ENCODE peak calls at places on chromosome 5, in seven cellular contexts. One of them, this sample, is unnamed.
A peak's percentile ranks its signal among the peaks of the same experiment; 100 is the strongest.

GRCh38 chr5:149917073-149917676 is 27.4 kb downstream of the PDE6A start:
- DNase-seq in psoas muscle: no peak
- DNase-seq in tibial artery: no peak
- DNase-seq in IMR-90: peak; percentile 11
- DNase-seq in substantia nigra: no peak
- DNase-seq in fibroblast of lung: no peak
- DNase-seq in PC-9: peak; percentile 69
- DNase-seq in this sample: no peak

GRCh38 chr5:39639618-39640078 is 214.9 kb upstream of the DAB2 start:
- DNase-seq in tibial artery: no peak
- DNase-seq in fibroblast of lung: peak; percentile 14
- DNase-seq in IMR-90: peak; percentile 19
- DNase-seq in substantia nigra: no peak
- DNase-seq in psoas muscle: no peak
- DNase-seq in PC-9: peak; percentile 42
- DNase-seq in this sample: no peak

GRCh38 chr5:129945031-129945430 is 40.8 kb downstream of the CHSY3 start:
- DNase-seq in PC-9: no peak
- DNase-seq in substantia nigra: no peak
- DNase-seq in fibroblast of lung: peak; percentile 49
- DNase-seq in psoas muscle: no peak
- DNase-seq in tibial artery: no peak
- DNase-seq in IMR-90: no peak
- DNase-seq in this sample: no peak

GRCh38 chr5:153781325-153781724 is 257.4 kb downstream of the FAM114A2 start:
- DNase-seq in IMR-90: no peak
- DNase-seq in fibroblast of lung: no peak
- DNase-seq in substantia nigra: no peak
- DNase-seq in tibial artery: no peak
- DNase-seq in PC-9: no peak
- DNase-seq in psoas muscle: no peak
- DNase-seq in this sample: no peak

GRCh38 chr5:136729901-136730355 is 364.6 kb upstream of the TRPC7 start:
- DNase-seq in fibroblast of lung: no peak
- DNase-seq in PC-9: peak; percentile 97
- DNase-seq in psoas muscle: no peak
- DNase-seq in substantia nigra: no peak
- DNase-seq in tibial artery: no peak
- DNase-seq in IMR-90: peak; percentile 72
- DNase-seq in this sample: no peak

GRCh38 chr5:1744393-1745189 is 55.0 kb downstream of the MRPL36 start:
- DNase-seq in IMR-90: no peak
- DNase-seq in psoas muscle: no peak
- DNase-seq in substantia nigra: no peak
- DNase-seq in PC-9: no peak
- DNase-seq in tibial artery: peak; percentile 12
- DNase-seq in fibroblast of lung: no peak
- DNase-seq in this sample: no peak

GRCh38 chr5:33105521-33105941 is 335.2 kb upstream of the TARS1 start:
- DNase-seq in IMR-90: peak; percentile 82
- DNase-seq in tibial artery: no peak
- DNase-seq in substantia nigra: no peak
- DNase-seq in fibroblast of lung: peak; percentile 57
- DNase-seq in psoas muscle: no peak
- DNase-seq in PC-9: no peak
- DNase-seq in this sample: no peak

GRCh38 chr5:11050596-11051304 is 289.7 kb upstream of the DAP start:
- DNase-seq in tibial artery: no peak
- DNase-seq in IMR-90: peak; percentile 2
- DNase-seq in fibroblast of lung: no peak
- DNase-seq in psoas muscle: no peak
- DNase-seq in PC-9: peak; percentile 33
- DNase-seq in substantia nigra: no peak
- DNase-seq in this sample: no peak

GRCh38 chr5:120934003-120934402 is 469.9 kb downstream of the PRR16 start:
- DNase-seq in IMR-90: no peak
- DNase-seq in tibial artery: no peak
- DNase-seq in psoas muscle: no peak
- DNase-seq in substantia nigra: no peak
- DNase-seq in fibroblast of lung: no peak
- DNase-seq in PC-9: no peak
- DNase-seq in this sample: no peak

GRCh38 chr5:9058161-9058560 is 487.7 kb downstream of the SEMA5A start:
- DNase-seq in PC-9: no peak
- DNase-seq in psoas muscle: no peak
- DNase-seq in substantia nigra: no peak
- DNase-seq in IMR-90: peak; percentile 56
- DNase-seq in tibial artery: no peak
- DNase-seq in fibroblast of lung: no peak
- DNase-seq in this sample: no peak

GRCh38 chr5:116841734-116842133 is 267.1 kb upstream of the SEMA6A start:
- DNase-seq in substantia nigra: no peak
- DNase-seq in PC-9: no peak
- DNase-seq in IMR-90: no peak
- DNase-seq in tibial artery: no peak
- DNase-seq in fibroblast of lung: no peak
- DNase-seq in psoas muscle: no peak
- DNase-seq in this sample: no peak

GRCh38 chr5:59390074-59390659 is 503.4 kb downstream of the PDE4D start:
- DNase-seq in substantia nigra: no peak
- DNase-seq in IMR-90: peak; percentile 20
- DNase-seq in tibial artery: no peak
- DNase-seq in fibroblast of lung: peak; percentile 57
- DNase-seq in psoas muscle: no peak
- DNase-seq in PC-9: no peak
- DNase-seq in this sample: no peak

GRCh38 chr5:10682429-10682746 is 78.6 kb downstream of the DAP start:
- DNase-seq in fibroblast of lung: no peak
- DNase-seq in tibial artery: no peak
- DNase-seq in psoas muscle: no peak
- DNase-seq in IMR-90: no peak
- DNase-seq in PC-9: no peak
- DNase-seq in substantia nigra: no peak
- DNase-seq in this sample: no peak

GRCh38 chr5:180328296-180329137 is 24.6 kb downstream of the GFPT2 start:
- DNase-seq in substantia nigra: peak; percentile 61
- DNase-seq in psoas muscle: peak; percentile 82
- DNase-seq in PC-9: peak; percentile 55
- DNase-seq in fibroblast of lung: peak; percentile 69
- DNase-seq in tibial artery: peak; percentile 84
- DNase-seq in IMR-90: peak; percentile 60
- DNase-seq in this sample: no peak

GRCh38 chr5:73435640-73436534 is 12.7 kb downstream of the FOXD1 start:
- DNase-seq in substantia nigra: no peak
- DNase-seq in psoas muscle: no peak
- DNase-seq in tibial artery: no peak
- DNase-seq in IMR-90: no peak
- DNase-seq in PC-9: no peak
- DNase-seq in fibroblast of lung: peak; percentile 41
- DNase-seq in this sample: no peak

GRCh38 chr5:56148453-56148971 is 84.6 kb downstream of the ANKRD55 start:
- DNase-seq in substantia nigra: no peak
- DNase-seq in fibroblast of lung: no peak
- DNase-seq in PC-9: no peak
- DNase-seq in tibial artery: no peak
- DNase-seq in IMR-90: no peak
- DNase-seq in psoas muscle: no peak
- DNase-seq in this sample: no peak

GRCh38 chr5:173657745-173658422 is 41.4 kb upstream of the BOD1 start:
- DNase-seq in IMR-90: no peak
- DNase-seq in tibial artery: no peak
- DNase-seq in psoas muscle: no peak
- DNase-seq in substantia nigra: no peak
- DNase-seq in fibroblast of lung: no peak
- DNase-seq in PC-9: no peak
- DNase-seq in this sample: no peak
- H3K27ac ChIP-seq in IMR-90: no peak overlapping the region
- H3K27ac ChIP-seq in tibial artery: no peak overlapping the region
- H3K27ac ChIP-seq in psoas muscle: peak overlapping the region; percentile 28
- H3K27ac ChIP-seq in substantia nigra: no peak overlapping the region
- H3K27ac ChIP-seq in fibroblast of lung: no peak overlapping the region
- H3K27ac ChIP-seq in PC-9: no peak overlapping the region
- H3K27ac ChIP-seq in this sample: no peak overlapping the region

GRCh38 chr5:139689631-139690384 is 41.7 kb downstream of the CXXC5 start:
- DNase-seq in tibial artery: no peak
- DNase-seq in fibroblast of lung: peak; percentile 58
- DNase-seq in psoas muscle: no peak
- DNase-seq in IMR-90: no peak
- DNase-seq in PC-9: peak; percentile 57
- DNase-seq in substantia nigra: no peak
- DNase-seq in this sample: no peak

GRCh38 chr5:139688712-139689413 is 40.7 kb downstream of the CXXC5 start:
- DNase-seq in IMR-90: no peak
- DNase-seq in fibroblast of lung: no peak
- DNase-seq in substantia nigra: no peak
- DNase-seq in tibial artery: no peak
- DNase-seq in psoas muscle: no peak
- DNase-seq in PC-9: no peak
- DNase-seq in this sample: no peak

GRCh38 chr5:139692148-139692547 is 44.0 kb downstream of the CXXC5 start:
- DNase-seq in substantia nigra: no peak
- DNase-seq in IMR-90: no peak
- DNase-seq in tibial artery: no peak
- DNase-seq in PC-9: no peak
- DNase-seq in psoas muscle: no peak
- DNase-seq in fibroblast of lung: no peak
- DNase-seq in this sample: no peak

GRCh38 chr5:139691275-139691629 is 43.1 kb downstream of the CXXC5 start:
- DNase-seq in PC-9: no peak
- DNase-seq in psoas muscle: no peak
- DNase-seq in fibroblast of lung: no peak
- DNase-seq in IMR-90: no peak
- DNase-seq in tibial artery: no peak
- DNase-seq in substantia nigra: no peak
- DNase-seq in this sample: no peak

DNA sequence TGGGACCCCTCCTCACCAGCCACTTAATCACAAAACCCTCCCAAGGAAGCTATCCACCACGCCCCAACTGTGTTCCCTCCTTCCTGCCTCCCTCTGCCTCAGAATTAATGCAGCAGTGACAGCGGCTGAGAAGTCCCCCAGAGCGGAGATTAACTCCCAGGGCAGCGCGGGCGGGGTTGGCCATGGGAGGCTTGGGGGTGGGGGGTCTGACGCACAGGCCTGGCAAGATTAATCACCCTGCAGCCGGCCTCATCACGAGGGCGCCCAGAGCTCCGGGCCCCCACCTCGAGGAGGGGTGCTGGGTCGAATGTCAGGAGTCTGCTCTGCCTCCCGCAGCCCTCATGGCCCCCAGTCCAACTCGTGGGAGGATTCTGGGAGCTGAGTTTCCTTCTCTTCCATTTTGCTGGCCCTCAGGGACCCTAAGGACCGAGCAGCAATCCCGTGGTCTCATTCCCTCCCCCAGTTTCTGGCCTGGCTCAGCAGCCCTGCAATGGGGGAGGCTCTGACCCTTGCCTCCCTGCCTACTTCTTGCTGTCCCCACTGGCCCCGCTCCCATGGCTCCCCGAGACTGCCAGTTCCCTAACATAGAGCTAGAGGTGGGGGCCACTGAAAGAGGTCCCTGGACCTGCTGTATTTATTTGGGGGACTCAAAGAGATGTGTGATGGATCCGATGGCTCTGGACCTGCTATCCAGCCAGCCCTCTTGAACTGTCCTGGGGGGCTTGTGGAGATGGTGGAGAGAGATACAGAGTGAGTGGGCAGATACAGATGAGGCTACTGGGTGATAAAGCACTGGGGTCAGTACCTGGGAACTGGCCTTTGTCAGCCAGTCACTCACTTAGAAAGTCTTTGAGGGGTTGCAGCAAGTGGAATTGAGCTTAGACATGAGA is 42.5 kb downstream of the CXXC5 start:
- DNase-seq in substantia nigra: peak; percentile 51
- DNase-seq in fibroblast of lung: peak; percentile 47
- DNase-seq in PC-9: no peak
- DNase-seq in psoas muscle: no peak
- DNase-seq in IMR-90: peak; percentile 61
- DNase-seq in tibial artery: no peak
- DNase-seq in this sample: no peak
- H3K27ac ChIP-seq in substantia nigra: peak overlapping the region; percentile 100
- H3K27ac ChIP-seq in fibroblast of lung: no peak overlapping the region
- H3K27ac ChIP-seq in PC-9: no peak overlapping the region
- H3K27ac ChIP-seq in psoas muscle: peak overlapping the region; percentile 16
- H3K27ac ChIP-seq in IMR-90: peak overlapping the region; percentile 26
- H3K27ac ChIP-seq in tibial artery: peak overlapping the region; percentile 26
- H3K27ac ChIP-seq in this sample: peak overlapping the region; percentile 64

GRCh38 chr5:134006119-134006514 is 1.3 kb upstream of the VDAC1 start:
- DNase-seq in PC-9: no peak
- DNase-seq in tibial artery: no peak
- DNase-seq in substantia nigra: no peak
- DNase-seq in fibroblast of lung: no peak
- DNase-seq in IMR-90: no peak
- DNase-seq in psoas muscle: no peak
- DNase-seq in this sample: no peak
- H3K27ac ChIP-seq in PC-9: peak overlapping the region; percentile 69
- H3K27ac ChIP-seq in tibial artery: peak overlapping the region; percentile 97
- H3K27ac ChIP-seq in substantia nigra: peak overlapping the region; percentile 95
- H3K27ac ChIP-seq in fibroblast of lung: peak overlapping the region; percentile 96
- H3K27ac ChIP-seq in IMR-90: peak overlapping the region; percentile 98
- H3K27ac ChIP-seq in psoas muscle: peak overlapping the region; percentile 99
- H3K27ac ChIP-seq in this sample: no peak overlapping the region

DNA sequence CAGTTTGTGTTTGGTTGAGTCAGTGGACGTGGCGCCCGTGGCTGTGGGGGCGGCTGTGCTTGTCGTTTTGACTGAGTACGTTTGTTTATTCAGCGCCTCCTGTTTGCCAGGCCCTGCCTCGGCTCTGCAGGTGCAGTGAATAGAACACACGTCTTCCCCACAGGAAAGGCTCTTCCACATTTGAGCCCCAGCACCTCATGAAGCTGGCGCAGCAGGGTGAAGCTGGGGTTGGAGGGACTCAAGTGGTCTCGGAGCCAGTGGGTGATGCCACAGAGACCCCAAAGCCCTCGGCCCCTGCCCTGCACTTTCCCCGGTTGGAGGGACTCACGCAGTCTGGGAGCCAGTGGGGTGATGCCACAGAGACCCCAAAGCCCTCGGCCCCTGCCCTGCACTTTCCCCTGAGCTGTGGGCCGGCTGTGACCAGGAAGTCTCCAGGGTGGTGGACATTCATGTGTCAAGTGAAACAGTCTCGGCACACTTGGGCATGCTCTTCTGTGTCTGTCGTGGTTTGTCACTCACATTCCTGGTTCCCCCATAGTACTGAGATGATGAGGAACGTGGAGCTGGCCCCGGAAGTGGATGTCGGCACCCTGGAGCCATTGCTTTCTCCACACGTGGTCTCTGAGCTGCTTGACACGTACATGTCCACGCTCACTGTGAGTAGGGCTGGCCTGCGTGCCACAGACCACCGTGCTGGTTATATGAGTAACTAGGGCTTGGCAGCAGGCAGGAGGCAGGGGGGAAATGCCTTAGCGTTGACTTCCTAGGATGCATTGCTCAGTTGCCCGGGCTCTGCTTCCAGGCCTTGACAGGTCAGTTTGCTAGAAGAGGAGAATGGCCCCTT is 13.6 kb downstream of the EXOC3 start:
- DNase-seq in psoas muscle: no peak
- DNase-seq in fibroblast of lung: no peak
- DNase-seq in IMR-90: no peak
- DNase-seq in substantia nigra: no peak
- DNase-seq in PC-9: no peak
- DNase-seq in tibial artery: peak; percentile 18
- DNase-seq in this sample: no peak
- H3K27ac ChIP-seq in psoas muscle: no peak overlapping the region
- H3K27ac ChIP-seq in fibroblast of lung: no peak overlapping the region
- H3K27ac ChIP-seq in IMR-90: no peak overlapping the region
- H3K27ac ChIP-seq in substantia nigra: no peak overlapping the region
- H3K27ac ChIP-seq in PC-9: no peak overlapping the region
- H3K27ac ChIP-seq in tibial artery: no peak overlapping the region
- H3K27ac ChIP-seq in this sample: no peak overlapping the region